ENCODE peak calls at places on chromosomes 7 and 10, in four cellular contexts. Z, Y, O and X are unnamed samples. For H3K4me1 and H3K36me3, the result is how much of the 10 kb centered on the place peaks cover.

GRCh38 chr7:36303202-36304098 is 86.2 kb upstream of the ANLN start:
- DNase-seq in Z (peak), Y (peak), O (no peak), X (no peak)

GRCh38 chr10:132909491-132910071 is 32.8 kb downstream of the CFAP46 start:
- DNase-seq in Z (no peak), Y (no peak), O (no peak), X (no peak)

GRCh38 chr10:7350541-7351195 is 60.2 kb downstream of the SFMBT2 start:
- DNase-seq in Z (no peak), Y (no peak), O (no peak), X (no peak)

GRCh38 chr7:133310232-133310852 is 57.5 kb downstream of the EXOC4 start:
- DNase-seq in Z (no peak), Y (no peak), O (no peak), X (no peak)

GRCh38 chr7:98286701-98287485 is 5.4 kb downstream of the BRI3 start:
- DNase-seq in Z (no peak), Y (no peak), O (no peak), X (no peak)

GRCh38 chr10:132110091-132110490 is 44.3 kb downstream of the JAKMIP3 start:
- DNase-seq in Z (peak), Y (no peak), O (no peak), X (no peak)

GRCh38 chr7:131027287-131027773 is 293.3 kb upstream of the KLF14 start:
- DNase-seq in Z (no peak), Y (no peak), O (peak), X (peak)

GRCh38 chr7:111090834-111091233 is at the start of gene LRRN3:
- DNase-seq in Z (no peak), Y (no peak), O (no peak), X (no peak)

GRCh38 chr10:1048349-1048731 is 579 bp downstream of the IDI1 start:
- DNase-seq in Z (no peak), Y (no peak), O (no peak), X (peak)

GRCh38 chr7:2937701-2938513 is 93.8 kb upstream of the GNA12 start:
- DNase-seq in Z (no peak), Y (no peak), O (no peak), X (no peak)

GRCh38 chr7:105587899-105588690 is 6.8 kb upstream of the EFCAB10 start:
- DNase-seq in Z (no peak), Y (no peak), O (no peak), X (no peak)

GRCh38 chr10:43201545-43202131 is 63.4 kb downstream of the CSGALNACT2 start:
- DNase-seq in Z (peak), Y (no peak), O (no peak), X (no peak)

GRCh38 chr7:158395780-158396214 is 191.8 kb downstream of the PTPRN2 start:
- DNase-seq in Z (no peak), Y (no peak), O (no peak), X (no peak)

GRCh38 chr7:101846800-101847538 is 29.5 kb downstream of the CUX1 start:
- DNase-seq in Z (no peak), Y (no peak), O (no peak), X (no peak)
- H3K4me1 ChIP-seq in Z (under half), Y (under half), O (under half), X (under half)

GRCh38 chr10:70162892-70163201 is 7.5 kb downstream of the SAR1A start:
- DNase-seq in Z (no peak), Y (no peak), O (peak), X (peak)

GRCh38 chr10:70163448-70163847 is 6.9 kb downstream of the SAR1A start:
- DNase-seq in Z (no peak), Y (no peak), O (no peak), X (no peak)

GRCh38 chr10:70158113-70158512 is 11.6 kb upstream of the TYSND1 start:
- DNase-seq in Z (no peak), Y (no peak), O (no peak), X (no peak)

GRCh38 chr10:70162157-70162891 is 8.0 kb downstream of the SAR1A start:
- DNase-seq in Z (no peak), Y (no peak), O (no peak), X (no peak)

GRCh38 chr10:70160798-70161197 is 9.5 kb downstream of the SAR1A start:
- DNase-seq in Z (no peak), Y (no peak), O (no peak), X (no peak)
- H3K36me3 ChIP-seq in Z (half or more), Y (under half), O (under half), X (half or more)

GRCh38 chr10:83127942-83128575 is 1011.2 kb upstream of the GHITM start:
- DNase-seq in Z (no peak), Y (no peak), O (no peak), X (no peak)
- H3K27ac ChIP-seq in Z (no peak), Y (no peak), O (no peak), X (no peak)

GRCh38 chr10:12608761-12609160 is 259.4 kb downstream of the CAMK1D start:
- DNase-seq in Z (no peak), Y (no peak), O (no peak), X (no peak)
- H3K4me1 ChIP-seq in Z (under half), Y (under half), O (under half), X (under half)

DNA sequence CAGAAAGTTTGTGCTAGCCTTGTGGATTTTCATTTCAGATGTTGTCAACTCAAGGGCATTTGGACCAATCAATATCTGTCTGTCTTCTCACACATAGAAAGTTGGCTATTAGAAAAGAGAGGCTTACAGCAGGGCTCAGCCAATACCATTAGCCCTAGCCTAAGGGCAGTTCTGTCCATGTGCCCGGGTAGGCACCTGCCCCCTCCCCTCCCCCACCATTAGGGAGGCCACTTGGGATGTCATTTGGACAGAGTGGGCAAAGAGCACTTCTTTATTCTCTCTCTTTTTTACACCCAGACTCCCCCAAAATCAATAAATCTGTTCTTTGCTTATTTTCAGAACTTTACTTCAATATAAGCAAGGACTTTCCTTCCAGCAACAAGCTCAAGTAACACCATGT is 188.5 kb upstream of the MKI67 start:
- DNase-seq in Z (no peak), Y (no peak), O (no peak), X (no peak)
- H3K36me3 ChIP-seq in Z (under half), Y (under half), O (under half), X (under half)

GRCh38 chr7:30172451-30172850 is 37.7 kb downstream of the MTURN start:
- DNase-seq in Z (no peak), Y (no peak), O (no peak), X (no peak)
- H3K27ac ChIP-seq in Z (peak), Y (no peak), O (no peak), X (no peak)

GRCh38 chr10:124085680-124086079 is 7.7 kb downstream of the CHST15 start:
- DNase-seq in Z (no peak), Y (no peak), O (no peak), X (no peak)
- H3K4me1 ChIP-seq in Z (under half), Y (under half), O (under half), X (under half)

DNA sequence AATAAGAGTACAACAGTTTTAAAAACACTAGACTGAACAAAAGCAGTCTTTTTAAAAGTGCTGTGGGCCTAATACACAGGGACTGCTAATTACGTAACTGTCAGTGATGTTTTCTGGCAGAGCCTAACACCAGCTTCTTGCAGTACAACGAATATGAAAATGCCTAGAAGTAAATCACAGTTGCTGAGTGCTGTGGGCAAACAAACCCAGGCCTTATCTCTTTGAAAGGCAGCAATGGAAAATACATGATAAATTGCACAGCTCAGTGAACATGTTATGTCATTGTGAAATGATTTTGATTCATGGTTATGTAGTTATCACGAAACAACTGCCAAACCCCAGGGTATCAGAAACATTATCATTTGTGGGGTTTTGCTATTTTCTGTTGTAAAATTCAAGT is 428.4 kb downstream of the GFRA1 start:
- DNase-seq in Z (no peak), Y (no peak), O (no peak), X (no peak)
- H3K36me3 ChIP-seq in Z (under half), Y (under half), O (under half), X (under half)

DNA sequence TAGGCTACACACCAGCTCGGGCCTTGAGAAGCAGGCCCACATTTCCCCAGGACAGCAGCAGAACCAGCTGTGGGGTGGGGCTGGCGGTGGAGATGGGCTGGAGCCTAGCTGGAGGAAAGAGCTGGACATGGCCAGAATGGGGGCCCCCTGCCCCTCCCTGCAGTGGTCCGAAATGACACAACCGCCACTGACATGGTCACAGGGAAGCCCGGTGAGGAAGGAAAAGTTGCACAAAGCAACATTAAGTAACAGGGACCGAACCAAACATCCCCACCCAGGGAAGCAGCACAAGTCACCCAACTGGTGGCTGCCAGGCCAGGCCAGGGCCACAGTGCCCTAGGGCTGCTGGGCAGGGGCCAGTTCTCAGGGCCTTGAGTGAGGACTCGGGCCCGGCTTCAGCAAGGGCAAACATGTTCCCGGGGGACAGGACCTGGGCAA is 33.2 kb downstream of the PSAP start:
- DNase-seq in Z (no peak), Y (no peak), O (no peak), X (no peak)
- H3K27ac ChIP-seq in Z (no peak), Y (no peak), O (no peak), X (no peak)

GRCh38 chr10:102654566-102654965 is 10.3 kb downstream of the TRIM8 start:
- DNase-seq in Z (no peak), Y (no peak), O (no peak), X (no peak)

GRCh38 chr10:102651455-102652169 is 7.3 kb downstream of the TRIM8 start:
- DNase-seq in Z (no peak), Y (no peak), O (no peak), X (no peak)

GRCh38 chr10:102649770-102650654 is 5.7 kb downstream of the TRIM8 start:
- DNase-seq in Z (no peak), Y (no peak), O (no peak), X (no peak)

GRCh38 chr10:102650655-102651454 is 6.6 kb downstream of the TRIM8 start:
- DNase-seq in Z (no peak), Y (no peak), O (no peak), X (no peak)

DNA sequence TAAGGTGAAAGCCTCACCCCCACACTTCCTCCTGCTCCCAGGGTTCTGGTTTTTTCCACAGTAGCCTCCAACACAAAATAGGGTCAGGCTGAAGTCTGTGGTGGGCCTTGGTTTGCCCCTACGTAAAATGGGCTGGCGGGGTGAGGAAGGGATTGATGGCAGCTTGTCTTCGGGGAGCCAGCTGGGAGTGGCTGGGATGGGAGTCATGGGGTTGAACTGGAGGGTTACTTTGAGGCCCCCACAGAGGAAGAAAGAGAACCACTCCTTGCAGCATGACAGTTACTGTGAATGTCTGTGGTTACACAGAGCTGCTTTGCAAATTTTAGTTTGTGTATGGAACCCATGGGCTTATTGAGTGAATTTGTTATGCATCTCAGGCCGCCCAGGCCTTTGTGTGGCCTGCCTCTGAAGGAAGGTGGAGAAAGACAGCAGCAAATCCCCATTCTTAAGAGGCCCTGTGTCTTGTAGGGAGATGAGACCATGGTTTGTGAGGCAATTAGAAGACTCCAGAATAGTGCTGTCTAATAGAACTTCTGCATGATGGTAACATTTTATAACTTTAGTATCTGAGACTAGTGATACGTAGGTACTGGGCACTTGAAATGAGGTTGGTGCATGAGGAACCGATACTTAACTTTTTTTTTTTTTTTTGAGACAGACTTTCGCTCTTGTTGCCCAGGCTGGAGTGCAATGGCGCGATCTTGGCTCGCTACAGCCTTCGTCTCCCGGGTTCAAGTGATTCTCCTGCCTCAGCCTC is 8.1 kb downstream of the TRIM8 start:
- DNase-seq in Z (no peak), Y (no peak), O (no peak), X (no peak)
- H3K4me1 ChIP-seq in Z (under half), Y (under half), O (half or more), X (half or more)